ENCODE peak calls at places on chromosomes 5 and 9, in ten cellular contexts. One of them, this sample, is unnamed.

GRCh38 chr5:131671994-131672655 is 37.1 kb upstream of the RAPGEF6 start:
- DNase-seq in NCI-H1105 treated with DMSO at 0.1 percent for 48 hours: no peak
- DNase-seq in amygdala: peak; percentile 31
- DNase-seq in astrocyte of the hippocampus: peak; percentile 86
- DNase-seq in pancreas: no peak
- DNase-seq in epithelial cell of esophagus: no peak
- DNase-seq in dorsolateral prefrontal cortex: no peak
- DNase-seq in stimulated activated naive CD4-positive, alpha-beta T cell treated with Interleukin-2 at 50 U/mL for 16 hours: no peak
- DNase-seq in bronchial epithelial cell: no peak
- DNase-seq in heart right ventricle: no peak
- DNase-seq in this sample: peak; percentile 5

GRCh38 chr5:68446487-68446894 is 230.9 kb downstream of the PIK3R1 start:
- DNase-seq in heart right ventricle: no peak
- DNase-seq in amygdala: no peak
- DNase-seq in stimulated activated naive CD4-positive, alpha-beta T cell treated with Interleukin-2 at 50 U/mL for 16 hours: no peak
- DNase-seq in epithelial cell of esophagus: no peak
- DNase-seq in dorsolateral prefrontal cortex: no peak
- DNase-seq in NCI-H1105 treated with DMSO at 0.1 percent for 48 hours: no peak
- DNase-seq in pancreas: no peak
- DNase-seq in bronchial epithelial cell: no peak
- DNase-seq in astrocyte of the hippocampus: no peak
- DNase-seq in this sample: no peak

GRCh38 chr5:139747583-139748504 is 47.8 kb upstream of the PSD2 start:
- DNase-seq in astrocyte of the hippocampus: peak; percentile 65
- DNase-seq in dorsolateral prefrontal cortex: peak; percentile 61
- DNase-seq in heart right ventricle: peak; percentile 49
- DNase-seq in epithelial cell of esophagus: no peak
- DNase-seq in pancreas: peak; percentile 54
- DNase-seq in bronchial epithelial cell: no peak
- DNase-seq in stimulated activated naive CD4-positive, alpha-beta T cell treated with Interleukin-2 at 50 U/mL for 16 hours: peak; percentile 53
- DNase-seq in amygdala: no peak
- DNase-seq in NCI-H1105 treated with DMSO at 0.1 percent for 48 hours: no peak
- DNase-seq in this sample: no peak

GRCh38 chr5:169029661-169030274 is 271.2 kb downstream of the SLIT3 start:
- DNase-seq in stimulated activated naive CD4-positive, alpha-beta T cell treated with Interleukin-2 at 50 U/mL for 16 hours: no peak
- DNase-seq in amygdala: no peak
- DNase-seq in dorsolateral prefrontal cortex: no peak
- DNase-seq in pancreas: no peak
- DNase-seq in astrocyte of the hippocampus: peak; percentile 88
- DNase-seq in heart right ventricle: no peak
- DNase-seq in NCI-H1105 treated with DMSO at 0.1 percent for 48 hours: peak; percentile 88
- DNase-seq in bronchial epithelial cell: no peak
- DNase-seq in epithelial cell of esophagus: no peak
- DNase-seq in this sample: no peak

GRCh38 chr5:8184455-8185063 is 315.6 kb downstream of the MTRR start:
- DNase-seq in pancreas: peak; percentile 68
- DNase-seq in dorsolateral prefrontal cortex: no peak
- DNase-seq in bronchial epithelial cell: peak; percentile 12
- DNase-seq in heart right ventricle: peak; percentile 29
- DNase-seq in amygdala: no peak
- DNase-seq in epithelial cell of esophagus: peak; percentile 27
- DNase-seq in stimulated activated naive CD4-positive, alpha-beta T cell treated with Interleukin-2 at 50 U/mL for 16 hours: no peak
- DNase-seq in astrocyte of the hippocampus: peak; percentile 17
- DNase-seq in NCI-H1105 treated with DMSO at 0.1 percent for 48 hours: peak; percentile 45
- DNase-seq in this sample: peak; percentile 74

GRCh38 chr9:120755044-120755443 is 38.2 kb downstream of the FBXW2 start:
- DNase-seq in dorsolateral prefrontal cortex: no peak
- DNase-seq in astrocyte of the hippocampus: no peak
- DNase-seq in NCI-H1105 treated with DMSO at 0.1 percent for 48 hours: no peak
- DNase-seq in amygdala: no peak
- DNase-seq in stimulated activated naive CD4-positive, alpha-beta T cell treated with Interleukin-2 at 50 U/mL for 16 hours: no peak
- DNase-seq in heart right ventricle: no peak
- DNase-seq in pancreas: no peak
- DNase-seq in bronchial epithelial cell: no peak
- DNase-seq in epithelial cell of esophagus: no peak
- DNase-seq in this sample: no peak

GRCh38 chr9:8694983-8695588 is 895.5 kb upstream of the DMAC1 start:
- DNase-seq in stimulated activated naive CD4-positive, alpha-beta T cell treated with Interleukin-2 at 50 U/mL for 16 hours: no peak
- DNase-seq in pancreas: no peak
- DNase-seq in epithelial cell of esophagus: no peak
- DNase-seq in amygdala: no peak
- DNase-seq in astrocyte of the hippocampus: no peak
- DNase-seq in bronchial epithelial cell: no peak
- DNase-seq in heart right ventricle: no peak
- DNase-seq in NCI-H1105 treated with DMSO at 0.1 percent for 48 hours: peak; percentile 35
- DNase-seq in dorsolateral prefrontal cortex: no peak
- DNase-seq in this sample: no peak

GRCh38 chr5:87129051-87129450 is 138.6 kb upstream of the RASA1 start:
- DNase-seq in dorsolateral prefrontal cortex: no peak
- DNase-seq in pancreas: no peak
- DNase-seq in epithelial cell of esophagus: no peak
- DNase-seq in bronchial epithelial cell: no peak
- DNase-seq in astrocyte of the hippocampus: no peak
- DNase-seq in heart right ventricle: no peak
- DNase-seq in amygdala: no peak
- DNase-seq in stimulated activated naive CD4-positive, alpha-beta T cell treated with Interleukin-2 at 50 U/mL for 16 hours: no peak
- DNase-seq in NCI-H1105 treated with DMSO at 0.1 percent for 48 hours: no peak
- DNase-seq in this sample: no peak

GRCh38 chr5:78501411-78502338 is 141.3 kb downstream of the SCAMP1 start:
- DNase-seq in dorsolateral prefrontal cortex: no peak
- DNase-seq in NCI-H1105 treated with DMSO at 0.1 percent for 48 hours: no peak
- DNase-seq in astrocyte of the hippocampus: no peak
- DNase-seq in pancreas: no peak
- DNase-seq in bronchial epithelial cell: no peak
- DNase-seq in amygdala: no peak
- DNase-seq in heart right ventricle: no peak
- DNase-seq in stimulated activated naive CD4-positive, alpha-beta T cell treated with Interleukin-2 at 50 U/mL for 16 hours: no peak
- DNase-seq in epithelial cell of esophagus: peak; percentile 43
- DNase-seq in this sample: no peak

GRCh38 chr5:124871299-124871698 is 124.9 kb upstream of the ZNF608 start:
- DNase-seq in epithelial cell of esophagus: peak; percentile 16
- DNase-seq in bronchial epithelial cell: peak; percentile 22
- DNase-seq in amygdala: no peak
- DNase-seq in pancreas: no peak
- DNase-seq in stimulated activated naive CD4-positive, alpha-beta T cell treated with Interleukin-2 at 50 U/mL for 16 hours: no peak
- DNase-seq in NCI-H1105 treated with DMSO at 0.1 percent for 48 hours: peak; percentile 47
- DNase-seq in astrocyte of the hippocampus: peak; percentile 94
- DNase-seq in dorsolateral prefrontal cortex: no peak
- DNase-seq in heart right ventricle: no peak
- DNase-seq in this sample: no peak

GRCh38 chr9:106784076-106784475 is 78.9 kb upstream of the ZNF462 start:
- DNase-seq in epithelial cell of esophagus: no peak
- DNase-seq in bronchial epithelial cell: no peak
- DNase-seq in pancreas: no peak
- DNase-seq in amygdala: no peak
- DNase-seq in heart right ventricle: no peak
- DNase-seq in astrocyte of the hippocampus: peak; percentile 86
- DNase-seq in NCI-H1105 treated with DMSO at 0.1 percent for 48 hours: no peak
- DNase-seq in stimulated activated naive CD4-positive, alpha-beta T cell treated with Interleukin-2 at 50 U/mL for 16 hours: no peak
- DNase-seq in dorsolateral prefrontal cortex: no peak
- DNase-seq in this sample: no peak

GRCh38 chr9:98801562-98801961 is 5.2 kb upstream of the ANKS6 start:
- DNase-seq in amygdala: no peak
- DNase-seq in astrocyte of the hippocampus: no peak
- DNase-seq in bronchial epithelial cell: no peak
- DNase-seq in dorsolateral prefrontal cortex: no peak
- DNase-seq in heart right ventricle: no peak
- DNase-seq in stimulated activated naive CD4-positive, alpha-beta T cell treated with Interleukin-2 at 50 U/mL for 16 hours: no peak
- DNase-seq in NCI-H1105 treated with DMSO at 0.1 percent for 48 hours: no peak
- DNase-seq in epithelial cell of esophagus: no peak
- DNase-seq in pancreas: no peak
- DNase-seq in this sample: no peak

GRCh38 chr5:9502435-9502834 is 43.4 kb downstream of the SEMA5A start:
- DNase-seq in pancreas: no peak
- DNase-seq in dorsolateral prefrontal cortex: no peak
- DNase-seq in amygdala: no peak
- DNase-seq in NCI-H1105 treated with DMSO at 0.1 percent for 48 hours: no peak
- DNase-seq in epithelial cell of esophagus: no peak
- DNase-seq in astrocyte of the hippocampus: no peak
- DNase-seq in bronchial epithelial cell: no peak
- DNase-seq in stimulated activated naive CD4-positive, alpha-beta T cell treated with Interleukin-2 at 50 U/mL for 16 hours: no peak
- DNase-seq in heart right ventricle: no peak
- DNase-seq in this sample: no peak

GRCh38 chr5:140545606-140546005 is 1.9 kb upstream of the EIF4EBP3 start:
- DNase-seq in stimulated activated naive CD4-positive, alpha-beta T cell treated with Interleukin-2 at 50 U/mL for 16 hours: no peak
- DNase-seq in pancreas: no peak
- DNase-seq in amygdala: no peak
- DNase-seq in NCI-H1105 treated with DMSO at 0.1 percent for 48 hours: no peak
- DNase-seq in bronchial epithelial cell: no peak
- DNase-seq in astrocyte of the hippocampus: no peak
- DNase-seq in heart right ventricle: no peak
- DNase-seq in dorsolateral prefrontal cortex: no peak
- DNase-seq in epithelial cell of esophagus: no peak
- DNase-seq in this sample: no peak

GRCh38 chr5:151757233-151758140 is 944 bp downstream of the ATOX1 start:
- DNase-seq in epithelial cell of esophagus: peak; percentile 64
- DNase-seq in stimulated activated naive CD4-positive, alpha-beta T cell treated with Interleukin-2 at 50 U/mL for 16 hours: peak; percentile 21
- DNase-seq in bronchial epithelial cell: peak; percentile 34
- DNase-seq in astrocyte of the hippocampus: no peak
- DNase-seq in NCI-H1105 treated with DMSO at 0.1 percent for 48 hours: no peak
- DNase-seq in amygdala: no peak
- DNase-seq in pancreas: no peak
- DNase-seq in dorsolateral prefrontal cortex: no peak
- DNase-seq in heart right ventricle: no peak
- DNase-seq in this sample: peak; percentile 59

GRCh38 chr9:32705059-32705458 is 69.6 kb upstream of the TAF1L start:
- DNase-seq in stimulated activated naive CD4-positive, alpha-beta T cell treated with Interleukin-2 at 50 U/mL for 16 hours: no peak
- DNase-seq in epithelial cell of esophagus: peak; percentile 73
- DNase-seq in amygdala: no peak
- DNase-seq in NCI-H1105 treated with DMSO at 0.1 percent for 48 hours: no peak
- DNase-seq in astrocyte of the hippocampus: peak; percentile 71
- DNase-seq in pancreas: no peak
- DNase-seq in heart right ventricle: no peak
- DNase-seq in bronchial epithelial cell: peak; percentile 47
- DNase-seq in dorsolateral prefrontal cortex: no peak
- DNase-seq in this sample: peak; percentile 61

GRCh38 chr9:86557063-86557766 is 203.0 kb upstream of the TUT7 start:
- DNase-seq in epithelial cell of esophagus: peak; percentile 88
- DNase-seq in heart right ventricle: peak; percentile 21
- DNase-seq in dorsolateral prefrontal cortex: no peak
- DNase-seq in bronchial epithelial cell: peak; percentile 83
- DNase-seq in amygdala: no peak
- DNase-seq in stimulated activated naive CD4-positive, alpha-beta T cell treated with Interleukin-2 at 50 U/mL for 16 hours: no peak
- DNase-seq in NCI-H1105 treated with DMSO at 0.1 percent for 48 hours: no peak
- DNase-seq in astrocyte of the hippocampus: peak; percentile 42
- DNase-seq in pancreas: no peak
- DNase-seq in this sample: no peak

GRCh38 chr5:172909931-172910502 is 49.2 kb upstream of the RPL26L1 start:
- DNase-seq in amygdala: no peak
- DNase-seq in stimulated activated naive CD4-positive, alpha-beta T cell treated with Interleukin-2 at 50 U/mL for 16 hours: no peak
- DNase-seq in pancreas: no peak
- DNase-seq in dorsolateral prefrontal cortex: no peak
- DNase-seq in heart right ventricle: no peak
- DNase-seq in epithelial cell of esophagus: no peak
- DNase-seq in bronchial epithelial cell: no peak
- DNase-seq in NCI-H1105 treated with DMSO at 0.1 percent for 48 hours: no peak
- DNase-seq in astrocyte of the hippocampus: no peak
- DNase-seq in this sample: no peak

GRCh38 chr5:87411586-87412416 is 929 bp downstream of the CCNH start:
- DNase-seq in astrocyte of the hippocampus: peak; percentile 61
- DNase-seq in pancreas: peak; percentile 16
- DNase-seq in NCI-H1105 treated with DMSO at 0.1 percent for 48 hours: no peak
- DNase-seq in heart right ventricle: no peak
- DNase-seq in dorsolateral prefrontal cortex: no peak
- DNase-seq in epithelial cell of esophagus: peak; percentile 26
- DNase-seq in amygdala: peak; percentile 46
- DNase-seq in stimulated activated naive CD4-positive, alpha-beta T cell treated with Interleukin-2 at 50 U/mL for 16 hours: no peak
- DNase-seq in bronchial epithelial cell: peak; percentile 33
- DNase-seq in this sample: peak; percentile 53

This sample was measured in PC-3.